ENCODE peak calls at places on chromosomes 12 and 14, in six cellular contexts. Q is frontal cortex, L is Daoy, U is NCI-H1694, N is iris pigment epithelial cell, V is mesendoderm. B is an unnamed sample.

GRCh38 chr12:5756443-5756842 is 188.6 kb downstream of the ANO2 start:
- DNase-seq in Q (no peak), L (no peak), U (no peak), N (no peak), V (no peak), B (no peak)

GRCh38 chr14:48398675-48399282 is 723.4 kb upstream of the MDGA2 start:
- DNase-seq in Q (no peak), L (peak), U (peak), N (peak), V (peak), B (no peak)

GRCh38 chr14:106694638-106695393 is 1168.4 kb downstream of the TMEM121 start:
- DNase-seq in Q (no peak), L (no peak), U (no peak), N (no peak), V (no peak), B (no peak)

GRCh38 chr12:63753743-63754142 is 26.0 kb upstream of the RXYLT1 start:
- DNase-seq in Q (no peak), L (no peak), U (no peak), N (no peak), V (peak), B (no peak)

GRCh38 chr14:29419736-29420135 is 507.9 kb downstream of the PRKD1 start:
- DNase-seq in Q (no peak), L (no peak), U (no peak), N (no peak), V (no peak), B (no peak)

GRCh38 chr14:23028800-23029199 is 5.9 kb downstream of the PSMB5 start:
- DNase-seq in Q (no peak), L (no peak), U (no peak), N (no peak), V (no peak), B (no peak)

GRCh38 chr14:103861413-103862392 is 14.3 kb upstream of the PPP1R13B start:
- DNase-seq in Q (no peak), L (no peak), U (no peak), N (no peak), V (no peak), B (no peak)

GRCh38 chr12:42725839-42726238 is 136.3 kb upstream of the PRICKLE1 start:
- DNase-seq in Q (no peak), L (peak), U (no peak), N (peak), V (no peak), B (no peak)

GRCh38 chr12:46430340-46430948 is 57.9 kb upstream of the SLC38A2 start:
- DNase-seq in Q (no peak), L (peak), U (no peak), N (peak), V (peak), B (no peak)

B was measured in ovary.